ENCODE peak calls at places on chromosome 17, in four cellular contexts. One of them, this sample, is unnamed.

GRCh38 chr17:42436401-42436800 is 13.3 kb upstream of the CAVIN1 start:
- DNase-seq in fibroblast of the aortic adventitia: peak
- DNase-seq in HFFc6: peak
- DNase-seq in KG1: no peak
- DNase-seq in this sample: no peak

GRCh38 chr17:47692137-47692894 is 1.6 kb upstream of the TBKBP1 start:
- DNase-seq in fibroblast of the aortic adventitia: no peak
- DNase-seq in HFFc6: no peak
- DNase-seq in KG1: no peak
- DNase-seq in this sample: no peak

GRCh38 chr17:76697702-76698465 is 12.9 kb downstream of the MXRA7 start:
- DNase-seq in fibroblast of the aortic adventitia: peak
- DNase-seq in HFFc6: no peak
- DNase-seq in KG1: no peak
- DNase-seq in this sample: no peak

GRCh38 chr17:74813793-74814192 is 37.6 kb upstream of the NAT9 start:
- DNase-seq in fibroblast of the aortic adventitia: no peak
- DNase-seq in HFFc6: no peak
- DNase-seq in KG1: no peak
- DNase-seq in this sample: no peak

GRCh38 chr17:58184308-58184985 is 8.1 kb upstream of the EPX start:
- DNase-seq in fibroblast of the aortic adventitia: peak
- DNase-seq in HFFc6: peak
- DNase-seq in KG1: no peak
- DNase-seq in this sample: peak

GRCh38 chr17:49664706-49665211 is 13.1 kb downstream of the SPOP start:
- DNase-seq in fibroblast of the aortic adventitia: no peak
- DNase-seq in HFFc6: no peak
- DNase-seq in KG1: no peak
- DNase-seq in this sample: no peak

GRCh38 chr17:27236710-27237315 is 57.1 kb upstream of the WSB1 start:
- DNase-seq in fibroblast of the aortic adventitia: peak
- DNase-seq in HFFc6: peak
- DNase-seq in KG1: peak
- DNase-seq in this sample: no peak

GRCh38 chr17:8039611-8040168 is 831 bp downstream of the ALOX15B start:
- DNase-seq in fibroblast of the aortic adventitia: no peak
- DNase-seq in HFFc6: no peak
- DNase-seq in KG1: no peak
- DNase-seq in this sample: no peak

GRCh38 chr17:68516732-68517131 is 4.5 kb downstream of the PRKAR1A start:
- DNase-seq in fibroblast of the aortic adventitia: peak
- DNase-seq in HFFc6: no peak
- DNase-seq in KG1: no peak
- DNase-seq in this sample: no peak

GRCh38 chr17:80261159-80261894 is 675 bp downstream of the RNF213 start:
- DNase-seq in fibroblast of the aortic adventitia: peak
- DNase-seq in HFFc6: peak
- DNase-seq in KG1: no peak
- DNase-seq in this sample: no peak

GRCh38 chr17:27654136-27654535 is 23.1 kb downstream of the LGALS9 start:
- DNase-seq in fibroblast of the aortic adventitia: no peak
- DNase-seq in HFFc6: no peak
- DNase-seq in KG1: no peak
- DNase-seq in this sample: no peak